ENCODE peak calls at places on chromosomes 3 and 15, in five cellular contexts. One of them, this sample, is unnamed.

GRCh38 chr3:73502609-73503560 is 121.9 kb downstream of the PDZRN3 start:
- DNase-seq in H54: peak; percentile 24
- DNase-seq in heart left ventricle: peak; percentile 59
- DNase-seq in esophagus squamous epithelium: no peak
- DNase-seq in IMR-90: peak; percentile 98
- DNase-seq in this sample: peak; percentile 56

GRCh38 chr15:80604583-80605506 is 90.3 kb upstream of the ABHD17C start:
- DNase-seq in H54: no peak
- DNase-seq in heart left ventricle: no peak
- DNase-seq in esophagus squamous epithelium: no peak
- DNase-seq in IMR-90: no peak
- DNase-seq in this sample: no peak

GRCh38 chr15:52078197-52078875 is 34.2 kb downstream of the BCL2L10 start:
- DNase-seq in H54: no peak
- DNase-seq in heart left ventricle: no peak
- DNase-seq in esophagus squamous epithelium: no peak
- DNase-seq in IMR-90: no peak
- DNase-seq in this sample: no peak

GRCh38 chr3:149330609-149331008 is 2.8 kb downstream of the TM4SF18 start:
- DNase-seq in H54: no peak
- DNase-seq in heart left ventricle: no peak
- DNase-seq in esophagus squamous epithelium: no peak
- DNase-seq in IMR-90: peak; percentile 31
- DNase-seq in this sample: no peak

GRCh38 chr3:190641564-190641963 is 127.7 kb downstream of the IL1RAP start:
- DNase-seq in H54: no peak
- DNase-seq in heart left ventricle: no peak
- DNase-seq in esophagus squamous epithelium: no peak
- DNase-seq in IMR-90: no peak
- DNase-seq in this sample: no peak

GRCh38 chr3:131535131-131535530 is 32.4 kb upstream of the MRPL3 start:
- DNase-seq in H54: no peak
- DNase-seq in heart left ventricle: no peak
- DNase-seq in esophagus squamous epithelium: no peak
- DNase-seq in IMR-90: peak; percentile 16
- DNase-seq in this sample: no peak

GRCh38 chr3:147421184-147421912 is 12.2 kb downstream of the ZIC1 start:
- DNase-seq in H54: no peak
- DNase-seq in heart left ventricle: no peak
- DNase-seq in esophagus squamous epithelium: no peak
- DNase-seq in IMR-90: no peak
- DNase-seq in this sample: no peak

GRCh38 chr3:30258426-30259392 is 347.7 kb upstream of the TGFBR2 start:
- DNase-seq in H54: no peak
- DNase-seq in heart left ventricle: no peak
- DNase-seq in esophagus squamous epithelium: no peak
- DNase-seq in IMR-90: peak; percentile 30
- DNase-seq in this sample: no peak

GRCh38 chr3:19216669-19217337 is 68.5 kb downstream of the KCNH8 start:
- DNase-seq in H54: no peak
- DNase-seq in heart left ventricle: peak; percentile 22
- DNase-seq in esophagus squamous epithelium: no peak
- DNase-seq in IMR-90: no peak
- DNase-seq in this sample: no peak

GRCh38 chr3:173618703-173619102 is 221.2 kb downstream of the NLGN1 start:
- DNase-seq in H54: no peak
- DNase-seq in heart left ventricle: peak; percentile 22
- DNase-seq in esophagus squamous epithelium: no peak
- DNase-seq in IMR-90: no peak
- DNase-seq in this sample: no peak

GRCh38 chr3:35254917-35255316 is 384.4 kb upstream of the ARPP21 start:
- DNase-seq in H54: no peak
- DNase-seq in heart left ventricle: no peak
- DNase-seq in esophagus squamous epithelium: no peak
- DNase-seq in IMR-90: no peak
- DNase-seq in this sample: no peak

GRCh38 chr3:69671082-69671952 is 67.9 kb upstream of the MITF start:
- DNase-seq in H54: peak; percentile 44
- DNase-seq in heart left ventricle: peak; percentile 27
- DNase-seq in esophagus squamous epithelium: no peak
- DNase-seq in IMR-90: peak; percentile 42
- DNase-seq in this sample: peak; percentile 50

GRCh38 chr3:11498646-11499045 is 145.1 kb downstream of the VGLL4 start:
- DNase-seq in H54: peak; percentile 43
- DNase-seq in heart left ventricle: peak; percentile 57
- DNase-seq in esophagus squamous epithelium: no peak
- DNase-seq in IMR-90: peak; percentile 78
- DNase-seq in this sample: no peak

GRCh38 chr3:57627976-57628375 is 30.8 kb upstream of the ARF4 start:
- DNase-seq in H54: no peak
- DNase-seq in heart left ventricle: no peak
- DNase-seq in esophagus squamous epithelium: no peak
- DNase-seq in IMR-90: no peak
- DNase-seq in this sample: no peak

GRCh38 chr15:69555080-69555479 is 102.5 kb downstream of the RPLP1 start:
- DNase-seq in H54: no peak
- DNase-seq in heart left ventricle: no peak
- DNase-seq in esophagus squamous epithelium: no peak
- DNase-seq in IMR-90: no peak
- DNase-seq in this sample: no peak

GRCh38 chr3:55655544-55655943 is 168.4 kb upstream of the WNT5A start:
- DNase-seq in H54: no peak
- DNase-seq in heart left ventricle: no peak
- DNase-seq in esophagus squamous epithelium: no peak
- DNase-seq in IMR-90: peak; percentile 29
- DNase-seq in this sample: no peak

GRCh38 chr15:80568298-80568697 is 126.8 kb upstream of the ABHD17C start:
- DNase-seq in H54: no peak
- DNase-seq in heart left ventricle: peak; percentile 8
- DNase-seq in esophagus squamous epithelium: no peak
- DNase-seq in IMR-90: peak; percentile 48
- DNase-seq in this sample: no peak

GRCh38 chr15:89117790-89118189 is 29.5 kb downstream of the ABHD2 start:
- DNase-seq in H54: no peak
- DNase-seq in heart left ventricle: no peak
- DNase-seq in esophagus squamous epithelium: no peak
- DNase-seq in IMR-90: no peak
- DNase-seq in this sample: no peak

GRCh38 chr15:89119489-89120478 is 31.5 kb downstream of the ABHD2 start:
- DNase-seq in H54: no peak
- DNase-seq in heart left ventricle: no peak
- DNase-seq in esophagus squamous epithelium: no peak
- DNase-seq in IMR-90: peak; percentile 69
- DNase-seq in this sample: no peak

GRCh38 chr15:89122532-89123525 is 34.6 kb downstream of the ABHD2 start:
- DNase-seq in H54: no peak
- DNase-seq in heart left ventricle: no peak
- DNase-seq in esophagus squamous epithelium: no peak
- DNase-seq in IMR-90: peak; percentile 65
- DNase-seq in this sample: no peak

GRCh38 chr15:89118481-89118989 is 30.3 kb downstream of the ABHD2 start:
- DNase-seq in H54: no peak
- DNase-seq in heart left ventricle: no peak
- DNase-seq in esophagus squamous epithelium: no peak
- DNase-seq in IMR-90: no peak
- DNase-seq in this sample: no peak

DNA sequence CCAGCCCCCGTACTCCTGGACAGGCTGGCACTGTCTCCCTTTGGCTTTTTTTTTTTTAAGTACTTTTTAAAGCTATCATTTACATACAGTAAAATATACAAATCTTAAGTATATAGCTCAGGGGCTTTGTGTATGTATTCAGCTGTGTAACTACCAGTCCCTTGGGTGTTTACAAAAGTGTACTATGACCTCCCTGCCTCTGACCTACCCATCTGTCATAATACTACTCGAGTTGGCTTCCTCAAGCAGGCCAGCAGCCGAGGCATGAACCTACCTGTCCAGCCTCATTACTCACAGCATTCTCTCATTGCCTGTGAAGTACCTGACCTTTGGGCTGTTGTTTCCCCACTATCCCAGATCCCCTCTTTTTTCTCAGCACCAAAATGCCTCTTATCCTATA is 33.2 kb downstream of the ABHD2 start:
- DNase-seq in H54: no peak
- DNase-seq in heart left ventricle: no peak
- DNase-seq in esophagus squamous epithelium: no peak
- DNase-seq in IMR-90: no peak
- DNase-seq in this sample: no peak
- TF ChIP-seq POLR2A in H54: no peak
- TF ChIP-seq POLR2A in heart left ventricle: no peak
- TF ChIP-seq POLR2A in esophagus squamous epithelium: no peak
- TF ChIP-seq POLR2A in IMR-90: no peak
- TF ChIP-seq POLR2A in this sample: no peak

DNA sequence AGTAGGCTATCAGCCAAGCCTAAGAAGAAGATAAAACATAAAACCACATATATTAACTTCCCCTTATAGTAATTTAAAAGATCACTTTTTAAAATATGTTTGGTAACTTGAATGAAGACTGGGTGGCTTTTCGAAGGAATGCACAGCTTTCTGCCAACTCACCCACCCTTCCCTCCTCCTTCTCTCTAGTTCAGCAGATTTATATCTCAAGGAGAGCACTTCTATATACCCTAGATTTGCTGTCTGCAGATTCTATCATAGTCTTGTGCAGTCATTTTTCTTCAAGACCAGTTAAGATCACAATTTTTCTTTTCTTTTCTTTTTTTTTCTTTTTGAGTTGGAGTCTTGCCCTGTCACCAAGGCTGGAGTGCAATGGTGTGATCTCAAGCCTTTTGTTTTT is 189.4 kb upstream of the CHRM5 start:
- DNase-seq in H54: no peak
- DNase-seq in heart left ventricle: no peak
- DNase-seq in esophagus squamous epithelium: no peak
- DNase-seq in IMR-90: no peak
- DNase-seq in this sample: no peak
- TF ChIP-seq POLR2A in H54: no peak
- TF ChIP-seq POLR2A in heart left ventricle: no peak
- TF ChIP-seq POLR2A in esophagus squamous epithelium: no peak
- TF ChIP-seq POLR2A in IMR-90: no peak
- TF ChIP-seq POLR2A in this sample: no peak

DNA sequence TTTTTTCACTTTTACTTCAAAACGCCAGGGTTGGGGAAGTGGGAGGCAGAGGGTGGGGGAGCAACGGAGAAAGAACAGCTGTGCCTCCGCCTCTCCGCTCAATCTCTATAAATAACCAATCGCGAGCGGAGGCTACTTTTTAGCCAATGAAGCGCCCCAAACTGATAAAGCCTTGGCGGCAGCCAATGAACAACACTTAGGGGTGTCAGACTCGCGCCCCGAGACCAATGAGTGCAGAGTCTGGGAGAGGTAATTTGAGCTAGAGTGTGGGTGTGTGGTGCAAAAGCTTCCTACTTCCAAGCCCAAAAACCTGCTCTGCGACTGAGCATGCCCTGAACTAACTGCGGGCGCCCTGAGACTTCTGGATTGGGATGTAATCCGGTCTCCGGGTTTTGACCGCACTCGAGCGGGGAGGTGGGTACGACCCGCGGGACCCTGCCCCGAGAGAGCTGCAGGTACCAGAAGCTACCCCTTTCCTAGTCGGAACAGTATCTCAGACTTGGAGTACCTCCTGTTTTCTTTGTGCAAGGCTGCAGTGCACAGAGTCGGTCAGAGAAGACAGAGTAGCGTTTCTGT is 800 bp upstream of the RAP2B start:
- DNase-seq in H54: peak; percentile 92
- DNase-seq in heart left ventricle: peak; percentile 94
- DNase-seq in esophagus squamous epithelium: peak; percentile 84
- DNase-seq in IMR-90: peak; percentile 100
- DNase-seq in this sample: peak; percentile 99
- TF ChIP-seq POLR2A in H54: peak; percentile 20
- TF ChIP-seq POLR2A in heart left ventricle: peak; percentile 71
- TF ChIP-seq POLR2A in esophagus squamous epithelium: peak; percentile 53
- TF ChIP-seq POLR2A in IMR-90: no peak
- TF ChIP-seq POLR2A in this sample: peak; percentile 88

GRCh38 chr3:195908439-195909293 is at the start of gene TNK2:
- DNase-seq in H54: peak; percentile 55
- DNase-seq in heart left ventricle: peak; percentile 38
- DNase-seq in esophagus squamous epithelium: no peak
- DNase-seq in IMR-90: no peak
- DNase-seq in this sample: peak; percentile 53

GRCh38 chr3:195909294-195909644 is 918 bp upstream of the TNK2 start:
- DNase-seq in H54: peak; percentile 65
- DNase-seq in heart left ventricle: no peak
- DNase-seq in esophagus squamous epithelium: no peak
- DNase-seq in IMR-90: peak; percentile 27
- DNase-seq in this sample: no peak

GRCh38 chr3:195906865-195907729 is 1.3 kb downstream of the TNK2 start:
- DNase-seq in H54: no peak
- DNase-seq in heart left ventricle: no peak
- DNase-seq in esophagus squamous epithelium: no peak
- DNase-seq in IMR-90: peak; percentile 19
- DNase-seq in this sample: no peak

GRCh38 chr3:195905970-195906864 is 2.1 kb downstream of the TNK2 start:
- DNase-seq in H54: no peak
- DNase-seq in heart left ventricle: no peak
- DNase-seq in esophagus squamous epithelium: no peak
- DNase-seq in IMR-90: peak; percentile 78
- DNase-seq in this sample: no peak

GRCh38 chr3:195907730-195908438 is 467 bp downstream of the TNK2 start:
- DNase-seq in H54: peak; percentile 57
- DNase-seq in heart left ventricle: no peak
- DNase-seq in esophagus squamous epithelium: no peak
- DNase-seq in IMR-90: no peak
- DNase-seq in this sample: peak; percentile 92
- TF ChIP-seq POLR2A in H54: no peak
- TF ChIP-seq POLR2A in heart left ventricle: no peak
- TF ChIP-seq POLR2A in esophagus squamous epithelium: no peak
- TF ChIP-seq POLR2A in IMR-90: no peak
- TF ChIP-seq POLR2A in this sample: peak; percentile 79

GRCh38 chr3:63914312-63914711 is 2.1 kb upstream of the SCAANT1 start:
- DNase-seq in H54: no peak
- DNase-seq in heart left ventricle: no peak
- DNase-seq in esophagus squamous epithelium: no peak
- DNase-seq in IMR-90: peak; percentile 30
- DNase-seq in this sample: peak; percentile 20

GRCh38 chr3:63911395-63911900 is 735 bp downstream of the SCAANT1 start:
- DNase-seq in H54: peak; percentile 33
- DNase-seq in heart left ventricle: no peak
- DNase-seq in esophagus squamous epithelium: no peak
- DNase-seq in IMR-90: no peak
- DNase-seq in this sample: no peak

GRCh38 chr3:63910873-63911272 is 1.3 kb downstream of the SCAANT1 start:
- DNase-seq in H54: no peak
- DNase-seq in heart left ventricle: no peak
- DNase-seq in esophagus squamous epithelium: no peak
- DNase-seq in IMR-90: peak; percentile 59
- DNase-seq in this sample: peak; percentile 24

GRCh38 chr3:63912768-63913588 is 795 bp upstream of the SCAANT1 start:
- DNase-seq in H54: peak; percentile 62
- DNase-seq in heart left ventricle: peak; percentile 50
- DNase-seq in esophagus squamous epithelium: no peak
- DNase-seq in IMR-90: peak; percentile 78
- DNase-seq in this sample: peak; percentile 79

GRCh38 chr3:63911901-63912767 is at the start of gene SCAANT1:
- DNase-seq in H54: peak; percentile 84
- DNase-seq in heart left ventricle: peak; percentile 94
- DNase-seq in esophagus squamous epithelium: peak; percentile 61
- DNase-seq in IMR-90: peak; percentile 90
- DNase-seq in this sample: peak; percentile 89
- TF ChIP-seq POLR2A in H54: peak; percentile 56
- TF ChIP-seq POLR2A in heart left ventricle: peak; percentile 68
- TF ChIP-seq POLR2A in esophagus squamous epithelium: peak; percentile 71
- TF ChIP-seq POLR2A in IMR-90: peak; percentile 80
- TF ChIP-seq POLR2A in this sample: peak; percentile 66